ENCODE peak calls at places on chromosomes 2 and 18, in ten cellular contexts. T is spleen, M is K562, E is GM12891, K is transverse colon, V is sigmoid colon, O is GM12878, W is SK-N-MC, J is breast epithelium, Q is endothelial cell of umbilical vein. D is an unnamed sample.

GRCh38 chr2:226873051-226873620 is 37.3 kb downstream of the RHBDD1 start:
- DNase-seq in Q (no peak), M (no peak), J (no peak), O (no peak), V (no peak), K (no peak), E (no peak), W (no peak), T (no peak), D (no peak)

GRCh38 chr2:61995059-61995458 is 89.6 kb downstream of the COMMD1 start:
- DNase-seq in Q (no peak), E (no peak), V (no peak), T (no peak), W (no peak), K (no peak), M (no peak), O (no peak), J (no peak), D (no peak)

GRCh38 chr2:203783496-203784203 is 77.2 kb downstream of the CD28 start:
- DNase-seq in V (no peak), K (no peak), T (no peak), M (no peak), E (no peak), W (no peak), J (no peak), O (no peak), Q (no peak), D (no peak)

GRCh38 chr2:436203-436602 is 148.3 kb upstream of the ALKAL2 start:
- DNase-seq in J (no peak), M (no peak), E (no peak), V (no peak), W (no peak), Q (no peak), K (no peak), O (no peak), T (no peak), D (no peak)

GRCh38 chr2:231671617-231672350 is 36.5 kb upstream of the PTMA start:
- DNase-seq in K (peak), E (no peak), T (peak), J (no peak), V (no peak), Q (no peak), W (no peak), O (peak), M (no peak), D (no peak)

GRCh38 chr2:43083710-43084698 is 142.4 kb downstream of the ZFP36L2 start:
- DNase-seq in E (no peak), J (no peak), M (peak), Q (no peak), K (no peak), W (no peak), T (no peak), V (peak), O (no peak), D (peak)

GRCh38 chr18:44149706-44150105 is 531.0 kb upstream of the SETBP1 start:
- DNase-seq in E (no peak), V (no peak), Q (peak), M (no peak), O (no peak), T (no peak), W (no peak), K (no peak), J (no peak), D (no peak)

GRCh38 chr2:73907840-73908452 is 15.1 kb downstream of the ACTG2 start:
- DNase-seq in M (peak), E (no peak), O (peak), V (peak), K (peak), W (no peak), Q (no peak), J (no peak), T (no peak), D (no peak)

GRCh38 chr2:223383315-223383714 is 218.8 kb downstream of the SCG2 start:
- DNase-seq in E (no peak), K (no peak), V (no peak), Q (no peak), W (no peak), M (no peak), J (no peak), O (no peak), T (no peak), D (no peak)

GRCh38 chr18:56076735-56077134 is 488.7 kb upstream of the TCF4 start:
- DNase-seq in O (no peak), J (no peak), E (no peak), K (no peak), Q (no peak), M (no peak), V (no peak), W (no peak), T (no peak), D (no peak)

GRCh38 chr2:71604709-71605085 is 151.3 kb downstream of the DYSF start:
- DNase-seq in J (peak), O (no peak), M (no peak), V (no peak), E (no peak), Q (no peak), K (no peak), W (no peak), T (peak), D (no peak)

GRCh38 chr2:47043891-47044239 is 111.2 kb downstream of the STPG4 start:
- DNase-seq in W (no peak), O (no peak), K (no peak), V (no peak), M (no peak), J (no peak), T (no peak), Q (no peak), E (no peak), D (no peak)

GRCh38 chr2:86048888-86049287 is 56.8 kb downstream of the POLR1A start:
- DNase-seq in J (peak), E (no peak), W (no peak), Q (no peak), O (no peak), T (no peak), M (no peak), V (peak), K (no peak), D (no peak)

GRCh38 chr18:35028556-35028955 is 12.7 kb upstream of the MAPRE2 start:
- DNase-seq in O (no peak), E (no peak), T (no peak), W (no peak), J (no peak), M (no peak), K (no peak), Q (no peak), V (no peak), D (no peak)

GRCh38 chr18:22558945-22559385 is 141.2 kb upstream of the CTAGE1 start:
- DNase-seq in O (no peak), V (peak), E (no peak), K (peak), T (peak), Q (peak), M (peak), W (no peak), J (peak), D (peak)

GRCh38 chr18:48834421-48835011 is 116.2 kb downstream of the SMAD7 start:
- DNase-seq in K (peak), M (no peak), V (peak), W (peak), Q (peak), J (peak), E (peak), T (peak), O (peak), D (no peak)

GRCh38 chr18:58578321-58578720 is 50.6 kb downstream of the ALPK2 start:
- DNase-seq in K (no peak), W (no peak), E (no peak), M (no peak), J (no peak), O (no peak), V (no peak), T (no peak), Q (no peak), D (no peak)

GRCh38 chr18:33761363-33761762 is 183.3 kb downstream of the ASXL3 start:
- DNase-seq in V (no peak), Q (peak), O (no peak), J (no peak), E (no peak), M (no peak), W (peak), T (no peak), K (no peak), D (no peak)

GRCh38 chr18:55034742-55035141 is 75.5 kb upstream of the CCDC68 start:
- DNase-seq in K (no peak), J (no peak), T (no peak), E (no peak), V (no peak), W (no peak), M (no peak), Q (no peak), O (no peak), D (no peak)

GRCh38 chr18:10131036-10131774 is 217.4 kb downstream of the VAPA start:
- DNase-seq in T (no peak), Q (no peak), M (no peak), J (no peak), E (no peak), K (no peak), V (no peak), W (no peak), O (no peak), D (no peak)

GRCh38 chr2:177602611-177603164 is 210.1 kb downstream of the AGPS start:
- DNase-seq in O (no peak), J (no peak), M (peak), T (no peak), E (no peak), V (no peak), Q (no peak), W (no peak), K (no peak), D (no peak)

GRCh38 chr18:21167641-21168372 is 56.2 kb upstream of the ROCK1 start:
- DNase-seq in T (no peak), K (peak), M (no peak), W (no peak), E (no peak), J (no peak), V (no peak), O (no peak), Q (no peak), D (peak)

GRCh38 chr2:217714268-217714643 is 288.5 kb downstream of the TNS1 start:
- DNase-seq in K (peak), M (no peak), E (no peak), W (no peak), O (no peak), Q (peak), T (no peak), J (no peak), V (peak), D (no peak)

GRCh38 chr2:207423886-207424285 is 105.9 kb upstream of the CREB1 start:
- DNase-seq in Q (no peak), V (no peak), J (no peak), E (peak), W (no peak), T (no peak), O (peak), K (no peak), M (no peak), D (no peak)

GRCh38 chr2:3664925-3665324 is 6.9 kb downstream of the ALLC start:
- DNase-seq in W (no peak), E (no peak), T (no peak), Q (no peak), O (no peak), V (no peak), J (no peak), M (no peak), K (no peak), D (no peak)

GRCh38 chr18:37396981-37397720 is 168.4 kb downstream of the CELF4 start:
- DNase-seq in W (no peak), V (no peak), J (no peak), Q (no peak), T (peak), M (no peak), K (no peak), O (no peak), E (no peak), D (no peak)

GRCh38 chr2:211093743-211094303 is 537.4 kb downstream of the CPS1 start:
- DNase-seq in M (no peak), T (no peak), J (no peak), Q (peak), K (no peak), W (no peak), V (no peak), O (no peak), E (no peak), D (no peak)

GRCh38 chr18:25005602-25006375 is 346.2 kb downstream of the ZNF521 start:
- DNase-seq in K (no peak), M (no peak), Q (peak), J (no peak), E (no peak), O (no peak), W (no peak), V (no peak), T (no peak), D (no peak)

GRCh38 chr18:13216732-13217465 is 1.7 kb upstream of the LDLRAD4 start:
- DNase-seq in K (peak), V (peak), O (no peak), E (peak), Q (peak), M (peak), J (no peak), W (no peak), T (no peak), D (no peak)

GRCh38 chr2:10042301-10043161 is 819 bp upstream of the KLF11 start:
- DNase-seq in J (no peak), T (peak), O (no peak), K (peak), V (peak), Q (peak), E (no peak), M (peak), W (no peak), D (no peak)
- TF ChIP-seq POLR2AphosphoS5 in J (no peak), T (peak), O (no peak), K (peak), V (peak), Q (no peak), E (no peak), M (no peak), W (no peak), D (no peak)

GRCh38 chr2:109318150-109318948 is 189.3 kb downstream of the SH3RF3 start:
- DNase-seq in W (no peak), T (no peak), V (peak), Q (no peak), K (peak), O (no peak), J (peak), M (no peak), E (no peak), D (peak)
- TF ChIP-seq POLR2AphosphoS5 in W (no peak), T (no peak), V (peak), Q (no peak), K (no peak), O (no peak), J (peak), M (no peak), E (no peak), D (peak)

GRCh38 chr2:158079672-158080071 is 22.0 kb upstream of the UPP2 start:
- DNase-seq in O (no peak), W (no peak), K (no peak), J (no peak), E (no peak), Q (peak), T (no peak), V (no peak), M (no peak), D (no peak)
- TF ChIP-seq POLR2AphosphoS5 in O (no peak), W (no peak), K (no peak), J (no peak), E (no peak), Q (no peak), T (no peak), V (no peak), M (no peak), D (no peak)

DNA sequence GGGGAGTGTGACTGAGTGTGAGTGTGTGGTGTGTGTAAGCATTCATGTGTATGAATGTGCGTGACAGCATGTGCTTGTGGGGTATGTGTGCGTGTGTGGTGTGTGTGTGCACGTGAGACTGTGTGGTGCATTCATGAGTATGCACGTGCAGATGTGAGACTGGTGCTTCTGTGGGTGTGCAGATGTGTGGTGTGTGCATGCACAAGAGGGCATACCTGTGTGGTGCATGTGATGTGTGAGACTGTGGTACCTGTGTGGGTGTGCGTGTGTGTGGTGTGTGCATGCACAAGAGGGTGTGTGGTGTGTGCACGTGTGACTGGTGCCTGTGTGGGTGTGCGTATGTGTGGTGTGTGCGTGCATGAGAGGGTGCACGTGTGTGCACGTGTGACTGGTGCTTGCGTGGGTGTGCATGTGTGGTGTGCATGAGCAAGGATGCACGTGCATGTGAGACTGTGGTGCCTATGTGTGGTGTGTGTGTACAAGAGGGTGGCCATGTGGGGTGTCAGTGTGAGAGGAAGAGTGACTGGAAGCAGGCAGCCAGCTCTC is 213.3 kb downstream of the TWIST2 start:
- DNase-seq in W (no peak), E (no peak), V (no peak), M (no peak), J (no peak), O (no peak), T (no peak), Q (no peak), K (no peak), D (no peak)
- TF ChIP-seq POLR2AphosphoS5 in W (no peak), E (no peak), V (no peak), M (no peak), J (no peak), O (no peak), T (no peak), Q (no peak), K (no peak), D (no peak)

DNA sequence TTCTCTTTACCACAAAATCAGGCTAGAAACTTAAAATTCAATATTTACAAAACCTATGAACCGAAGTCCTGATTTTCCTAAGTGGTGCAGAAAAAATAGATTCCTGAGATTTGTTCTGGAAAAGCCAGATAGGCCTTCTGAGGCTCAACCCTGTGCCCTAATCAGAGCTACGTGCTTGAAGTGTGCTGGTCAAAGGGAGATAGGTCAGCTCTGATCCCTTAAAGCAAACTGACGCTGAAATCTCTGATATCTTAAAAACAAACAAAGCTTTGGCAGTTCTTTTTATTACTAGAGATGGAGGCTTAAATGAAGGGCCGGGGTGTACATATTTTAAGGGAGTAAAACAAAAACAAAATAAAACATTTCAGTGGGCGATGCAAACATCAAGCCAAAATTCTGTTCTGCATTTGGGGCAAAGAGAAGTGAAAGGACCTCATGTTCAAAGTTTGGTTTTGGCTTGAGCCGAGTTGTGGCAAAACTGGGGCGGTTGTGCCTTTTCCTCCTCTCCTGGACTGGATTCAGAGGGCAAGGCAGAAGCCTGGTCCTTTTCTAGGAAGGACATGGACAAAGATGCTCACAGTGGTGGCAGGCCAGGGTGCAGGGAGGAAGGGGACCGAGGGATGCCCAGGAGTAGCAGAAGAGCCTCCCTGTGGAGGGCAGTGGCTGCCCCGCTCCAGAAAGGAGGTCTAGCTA is 295.0 kb downstream of the CDCA7 start:
- DNase-seq in K (no peak), Q (no peak), T (no peak), M (no peak), E (no peak), W (no peak), J (no peak), V (no peak), O (no peak), D (no peak)
- TF ChIP-seq POLR2AphosphoS5 in K (no peak), Q (no peak), T (no peak), M (no peak), E (no peak), W (no peak), J (no peak), V (no peak), O (no peak), D (no peak)

DNA sequence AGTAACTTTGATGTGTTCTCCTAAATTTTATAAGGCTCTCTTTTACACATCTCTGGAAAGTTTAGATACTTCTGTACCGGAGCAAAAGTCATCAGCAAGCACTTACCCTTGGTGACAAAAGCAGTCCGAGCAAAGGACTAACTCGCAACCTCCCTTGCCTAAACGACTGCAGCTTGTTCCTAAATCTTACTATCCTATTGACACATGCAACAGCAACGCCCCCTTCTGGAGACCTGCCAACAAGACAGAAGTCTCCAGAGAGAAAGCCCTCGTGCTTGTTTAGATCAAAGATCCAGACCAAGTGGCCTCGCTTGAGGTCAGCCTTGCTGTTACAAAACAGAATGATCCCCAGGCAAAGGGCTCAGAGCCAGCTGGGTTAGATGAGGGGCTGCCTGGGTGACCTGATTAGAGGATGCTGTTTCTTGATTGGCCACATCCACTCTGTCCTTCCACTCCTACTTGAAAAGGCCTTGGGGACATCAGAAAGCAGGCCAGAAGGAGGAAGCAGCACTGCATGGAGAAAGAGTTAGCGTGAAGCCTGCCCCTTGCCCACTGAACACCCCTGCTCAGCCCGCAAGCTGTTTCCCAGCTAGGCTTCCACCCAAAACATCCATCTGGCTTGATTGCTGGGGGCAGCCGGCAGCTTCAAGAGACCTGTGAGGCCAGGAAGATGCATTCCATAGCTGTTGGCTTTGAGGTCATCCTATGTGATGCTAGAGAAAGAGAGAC is 94.3 kb downstream of the HNRNPLL start:
- DNase-seq in V (peak), W (peak), Q (peak), M (peak), O (peak), J (peak), E (peak), T (peak), K (peak), D (peak)
- TF ChIP-seq POLR2AphosphoS5 in V (peak), W (no peak), Q (no peak), M (no peak), O (no peak), J (peak), E (no peak), T (peak), K (peak), D (peak)